ENCODE peak calls at places on chromosomes 16 and 17, in seven cellular contexts. One of them, this sample, is unnamed.
A peak's percentile ranks its signal among the peaks of the same experiment; 100 is the strongest.

GRCh38 chr17:44348234-44348987 is 3.3 kb downstream of the GRN start:
- DNase-seq in MCF 10A: peak; percentile 61
- DNase-seq in AG08395: peak; percentile 73
- DNase-seq in EL: peak; percentile 66
- DNase-seq in stimulated activated CD8-positive, alpha-beta memory T cell treated with anti-CD3 and anti-CD28 coated beads, Interleukin-4, amount 100 ng/mL, for 48 hours: no peak
- DNase-seq in cardiac fibroblast: peak; percentile 50
- DNase-seq in DMS79 treated with DMSO at 0.1 percent for 48 hours: no peak
- DNase-seq in this sample: peak; percentile 41

GRCh38 chr16:4015275-4015990 is 100.8 kb downstream of the ADCY9 start:
- DNase-seq in MCF 10A: no peak
- DNase-seq in AG08395: no peak
- DNase-seq in stimulated activated CD8-positive, alpha-beta memory T cell treated with anti-CD3 and anti-CD28 coated beads, Interleukin-4, amount 100 ng/mL, for 48 hours: no peak
- DNase-seq in cardiac fibroblast: no peak
- DNase-seq in EL: no peak
- DNase-seq in DMS79 treated with DMSO at 0.1 percent for 48 hours: no peak
- DNase-seq in this sample: no peak

GRCh38 chr17:3447625-3448024 is 14.0 kb upstream of the OR1E2 start:
- DNase-seq in MCF 10A: peak; percentile 25
- DNase-seq in EL: peak; percentile 3
- DNase-seq in stimulated activated CD8-positive, alpha-beta memory T cell treated with anti-CD3 and anti-CD28 coated beads, Interleukin-4, amount 100 ng/mL, for 48 hours: no peak
- DNase-seq in DMS79 treated with DMSO at 0.1 percent for 48 hours: no peak
- DNase-seq in AG08395: no peak
- DNase-seq in cardiac fibroblast: peak; percentile 28
- DNase-seq in this sample: peak; percentile 8

GRCh38 chr17:79838541-79839274 is 532 bp downstream of the CBX4 start:
- DNase-seq in DMS79 treated with DMSO at 0.1 percent for 48 hours: peak; percentile 6
- DNase-seq in EL: peak; percentile 58
- DNase-seq in stimulated activated CD8-positive, alpha-beta memory T cell treated with anti-CD3 and anti-CD28 coated beads, Interleukin-4, amount 100 ng/mL, for 48 hours: peak; percentile 67
- DNase-seq in MCF 10A: peak; percentile 56
- DNase-seq in AG08395: peak; percentile 39
- DNase-seq in cardiac fibroblast: peak; percentile 71
- DNase-seq in this sample: peak; percentile 78

GRCh38 chr17:14070344-14071007 is 1.2 kb downstream of the COX10 start:
- DNase-seq in DMS79 treated with DMSO at 0.1 percent for 48 hours: no peak
- DNase-seq in cardiac fibroblast: no peak
- DNase-seq in AG08395: no peak
- DNase-seq in stimulated activated CD8-positive, alpha-beta memory T cell treated with anti-CD3 and anti-CD28 coated beads, Interleukin-4, amount 100 ng/mL, for 48 hours: no peak
- DNase-seq in MCF 10A: no peak
- DNase-seq in EL: no peak
- DNase-seq in this sample: no peak

GRCh38 chr17:1905190-1905919 is 75.5 kb downstream of the RPA1 start:
- DNase-seq in EL: no peak
- DNase-seq in MCF 10A: no peak
- DNase-seq in AG08395: no peak
- DNase-seq in cardiac fibroblast: no peak
- DNase-seq in stimulated activated CD8-positive, alpha-beta memory T cell treated with anti-CD3 and anti-CD28 coated beads, Interleukin-4, amount 100 ng/mL, for 48 hours: no peak
- DNase-seq in DMS79 treated with DMSO at 0.1 percent for 48 hours: peak; percentile 90
- DNase-seq in this sample: no peak

GRCh38 chr16:67430504-67431076 is 331 bp upstream of the HSD11B2 start:
- DNase-seq in DMS79 treated with DMSO at 0.1 percent for 48 hours: peak; percentile 18
- DNase-seq in AG08395: no peak
- DNase-seq in cardiac fibroblast: no peak
- DNase-seq in MCF 10A: peak; percentile 23
- DNase-seq in EL: no peak
- DNase-seq in stimulated activated CD8-positive, alpha-beta memory T cell treated with anti-CD3 and anti-CD28 coated beads, Interleukin-4, amount 100 ng/mL, for 48 hours: peak; percentile 48
- DNase-seq in this sample: peak; percentile 42

GRCh38 chr16:67437513-67437912 is 6.6 kb downstream of the HSD11B2 start:
- DNase-seq in EL: no peak
- DNase-seq in DMS79 treated with DMSO at 0.1 percent for 48 hours: no peak
- DNase-seq in MCF 10A: no peak
- DNase-seq in stimulated activated CD8-positive, alpha-beta memory T cell treated with anti-CD3 and anti-CD28 coated beads, Interleukin-4, amount 100 ng/mL, for 48 hours: no peak
- DNase-seq in AG08395: no peak
- DNase-seq in cardiac fibroblast: no peak
- DNase-seq in this sample: peak; percentile 40

GRCh38 chr16:66427871-66428681 is 981 bp downstream of the BEAN1 start:
- DNase-seq in cardiac fibroblast: no peak
- DNase-seq in stimulated activated CD8-positive, alpha-beta memory T cell treated with anti-CD3 and anti-CD28 coated beads, Interleukin-4, amount 100 ng/mL, for 48 hours: peak; percentile 23
- DNase-seq in EL: peak; percentile 20
- DNase-seq in MCF 10A: no peak
- DNase-seq in AG08395: no peak
- DNase-seq in DMS79 treated with DMSO at 0.1 percent for 48 hours: no peak
- DNase-seq in this sample: peak; percentile 4

GRCh38 chr16:55567382-55567781 is 898 bp downstream of the CAPNS2 start:
- DNase-seq in cardiac fibroblast: peak; percentile 71
- DNase-seq in EL: peak; percentile 2
- DNase-seq in stimulated activated CD8-positive, alpha-beta memory T cell treated with anti-CD3 and anti-CD28 coated beads, Interleukin-4, amount 100 ng/mL, for 48 hours: no peak
- DNase-seq in MCF 10A: peak; percentile 73
- DNase-seq in DMS79 treated with DMSO at 0.1 percent for 48 hours: no peak
- DNase-seq in AG08395: no peak
- DNase-seq in this sample: no peak

GRCh38 chr16:65733706-65734105 is 611.8 kb upstream of the CDH11 start:
- DNase-seq in DMS79 treated with DMSO at 0.1 percent for 48 hours: no peak
- DNase-seq in EL: no peak
- DNase-seq in MCF 10A: no peak
- DNase-seq in stimulated activated CD8-positive, alpha-beta memory T cell treated with anti-CD3 and anti-CD28 coated beads, Interleukin-4, amount 100 ng/mL, for 48 hours: no peak
- DNase-seq in AG08395: no peak
- DNase-seq in cardiac fibroblast: no peak
- DNase-seq in this sample: no peak

GRCh38 chr17:1882836-1883235 is 53.0 kb downstream of the RPA1 start:
- DNase-seq in cardiac fibroblast: peak; percentile 59
- DNase-seq in stimulated activated CD8-positive, alpha-beta memory T cell treated with anti-CD3 and anti-CD28 coated beads, Interleukin-4, amount 100 ng/mL, for 48 hours: no peak
- DNase-seq in MCF 10A: peak; percentile 40
- DNase-seq in AG08395: peak; percentile 60
- DNase-seq in EL: peak; percentile 42
- DNase-seq in DMS79 treated with DMSO at 0.1 percent for 48 hours: peak; percentile 18
- DNase-seq in this sample: peak; percentile 52

GRCh38 chr17:67594115-67594878 is 123.4 kb upstream of the NOL11 start:
- DNase-seq in stimulated activated CD8-positive, alpha-beta memory T cell treated with anti-CD3 and anti-CD28 coated beads, Interleukin-4, amount 100 ng/mL, for 48 hours: no peak
- DNase-seq in EL: no peak
- DNase-seq in AG08395: no peak
- DNase-seq in cardiac fibroblast: no peak
- DNase-seq in DMS79 treated with DMSO at 0.1 percent for 48 hours: no peak
- DNase-seq in MCF 10A: no peak
- DNase-seq in this sample: no peak

GRCh38 chr17:1168537-1169234 is 11.1 kb downstream of the ABR start:
- DNase-seq in MCF 10A: no peak
- DNase-seq in DMS79 treated with DMSO at 0.1 percent for 48 hours: peak; percentile 44
- DNase-seq in cardiac fibroblast: no peak
- DNase-seq in AG08395: no peak
- DNase-seq in EL: no peak
- DNase-seq in stimulated activated CD8-positive, alpha-beta memory T cell treated with anti-CD3 and anti-CD28 coated beads, Interleukin-4, amount 100 ng/mL, for 48 hours: no peak
- DNase-seq in this sample: no peak

GRCh38 chr17:44846206-44846605 is 1.5 kb upstream of the HIGD1B start:
- DNase-seq in stimulated activated CD8-positive, alpha-beta memory T cell treated with anti-CD3 and anti-CD28 coated beads, Interleukin-4, amount 100 ng/mL, for 48 hours: no peak
- DNase-seq in AG08395: no peak
- DNase-seq in EL: no peak
- DNase-seq in DMS79 treated with DMSO at 0.1 percent for 48 hours: no peak
- DNase-seq in cardiac fibroblast: no peak
- DNase-seq in MCF 10A: no peak
- DNase-seq in this sample: no peak

GRCh38 chr16:11006666-11007065 is 62.3 kb downstream of the CLEC16A start:
- DNase-seq in cardiac fibroblast: no peak
- DNase-seq in MCF 10A: no peak
- DNase-seq in EL: peak; percentile 21
- DNase-seq in stimulated activated CD8-positive, alpha-beta memory T cell treated with anti-CD3 and anti-CD28 coated beads, Interleukin-4, amount 100 ng/mL, for 48 hours: no peak
- DNase-seq in AG08395: no peak
- DNase-seq in DMS79 treated with DMSO at 0.1 percent for 48 hours: no peak
- DNase-seq in this sample: no peak

GRCh38 chr16:3004319-3004718 is 8.4 kb upstream of the CLDN9 start:
- DNase-seq in cardiac fibroblast: no peak
- DNase-seq in DMS79 treated with DMSO at 0.1 percent for 48 hours: no peak
- DNase-seq in stimulated activated CD8-positive, alpha-beta memory T cell treated with anti-CD3 and anti-CD28 coated beads, Interleukin-4, amount 100 ng/mL, for 48 hours: no peak
- DNase-seq in EL: no peak
- DNase-seq in AG08395: no peak
- DNase-seq in MCF 10A: no peak
- DNase-seq in this sample: peak; percentile 34

GRCh38 chr16:70691223-70692129 is 5.6 kb upstream of the MTSS2 start:
- DNase-seq in EL: peak; percentile 94
- DNase-seq in DMS79 treated with DMSO at 0.1 percent for 48 hours: no peak
- DNase-seq in stimulated activated CD8-positive, alpha-beta memory T cell treated with anti-CD3 and anti-CD28 coated beads, Interleukin-4, amount 100 ng/mL, for 48 hours: no peak
- DNase-seq in AG08395: peak; percentile 92
- DNase-seq in cardiac fibroblast: peak; percentile 93
- DNase-seq in MCF 10A: no peak
- DNase-seq in this sample: no peak

GRCh38 chr16:25110392-25110947 is 1.1 kb upstream of the LCMT1 start:
- DNase-seq in EL: no peak
- DNase-seq in MCF 10A: peak; percentile 15
- DNase-seq in DMS79 treated with DMSO at 0.1 percent for 48 hours: no peak
- DNase-seq in cardiac fibroblast: no peak
- DNase-seq in AG08395: no peak
- DNase-seq in stimulated activated CD8-positive, alpha-beta memory T cell treated with anti-CD3 and anti-CD28 coated beads, Interleukin-4, amount 100 ng/mL, for 48 hours: peak; percentile 62
- DNase-seq in this sample: peak; percentile 90

GRCh38 chr17:4956493-4957061 is 5.7 kb downstream of the ENO3 start:
- DNase-seq in stimulated activated CD8-positive, alpha-beta memory T cell treated with anti-CD3 and anti-CD28 coated beads, Interleukin-4, amount 100 ng/mL, for 48 hours: peak; percentile 74
- DNase-seq in cardiac fibroblast: no peak
- DNase-seq in AG08395: no peak
- DNase-seq in EL: no peak
- DNase-seq in DMS79 treated with DMSO at 0.1 percent for 48 hours: no peak
- DNase-seq in MCF 10A: no peak
- DNase-seq in this sample: peak; percentile 71

GRCh38 chr17:28384281-28385036 is 13.0 kb downstream of the SARM1 start:
- DNase-seq in AG08395: no peak
- DNase-seq in stimulated activated CD8-positive, alpha-beta memory T cell treated with anti-CD3 and anti-CD28 coated beads, Interleukin-4, amount 100 ng/mL, for 48 hours: peak; percentile 77
- DNase-seq in cardiac fibroblast: no peak
- DNase-seq in EL: no peak
- DNase-seq in DMS79 treated with DMSO at 0.1 percent for 48 hours: peak; percentile 85
- DNase-seq in MCF 10A: no peak
- DNase-seq in this sample: peak; percentile 80

GRCh38 chr16:78045865-78046581 is 23.7 kb downstream of the CLEC3A start:
- DNase-seq in DMS79 treated with DMSO at 0.1 percent for 48 hours: no peak
- DNase-seq in cardiac fibroblast: peak; percentile 41
- DNase-seq in EL: peak; percentile 12
- DNase-seq in MCF 10A: peak; percentile 28
- DNase-seq in AG08395: peak; percentile 56
- DNase-seq in stimulated activated CD8-positive, alpha-beta memory T cell treated with anti-CD3 and anti-CD28 coated beads, Interleukin-4, amount 100 ng/mL, for 48 hours: peak; percentile 62
- DNase-seq in this sample: peak; percentile 53

GRCh38 chr17:73564856-73565255 is 79.4 kb downstream of the SDK2 start:
- DNase-seq in cardiac fibroblast: no peak
- DNase-seq in stimulated activated CD8-positive, alpha-beta memory T cell treated with anti-CD3 and anti-CD28 coated beads, Interleukin-4, amount 100 ng/mL, for 48 hours: no peak
- DNase-seq in MCF 10A: no peak
- DNase-seq in AG08395: peak; percentile 65
- DNase-seq in DMS79 treated with DMSO at 0.1 percent for 48 hours: no peak
- DNase-seq in EL: no peak
- DNase-seq in this sample: no peak

GRCh38 chr16:87675111-87675510 is 72.8 kb downstream of the JPH3 start:
- DNase-seq in cardiac fibroblast: no peak
- DNase-seq in stimulated activated CD8-positive, alpha-beta memory T cell treated with anti-CD3 and anti-CD28 coated beads, Interleukin-4, amount 100 ng/mL, for 48 hours: no peak
- DNase-seq in EL: no peak
- DNase-seq in DMS79 treated with DMSO at 0.1 percent for 48 hours: no peak
- DNase-seq in MCF 10A: no peak
- DNase-seq in AG08395: no peak
- DNase-seq in this sample: no peak

GRCh38 chr17:41393294-41393693 is 4.1 kb downstream of the KRT31 start:
- DNase-seq in stimulated activated CD8-positive, alpha-beta memory T cell treated with anti-CD3 and anti-CD28 coated beads, Interleukin-4, amount 100 ng/mL, for 48 hours: no peak
- DNase-seq in cardiac fibroblast: no peak
- DNase-seq in AG08395: no peak
- DNase-seq in EL: no peak
- DNase-seq in DMS79 treated with DMSO at 0.1 percent for 48 hours: no peak
- DNase-seq in MCF 10A: no peak
- DNase-seq in this sample: no peak

GRCh38 chr16:383326-384020 is 1.7 kb upstream of the PGAP6 start:
- DNase-seq in DMS79 treated with DMSO at 0.1 percent for 48 hours: no peak
- DNase-seq in stimulated activated CD8-positive, alpha-beta memory T cell treated with anti-CD3 and anti-CD28 coated beads, Interleukin-4, amount 100 ng/mL, for 48 hours: peak; percentile 69
- DNase-seq in EL: no peak
- DNase-seq in AG08395: no peak
- DNase-seq in cardiac fibroblast: no peak
- DNase-seq in MCF 10A: peak; percentile 51
- DNase-seq in this sample: peak; percentile 81

This sample was measured in activated CD8-positive, alpha-beta T cell treated with anti-CD3 and anti-CD28 coated beads for 36 hours.